ENCODE peak calls at places on chromosomes 4 and X, in nine cellular contexts. C is transverse colon, J is GM12878, D is neural progenitor cell, U is WTC11, E is adrenal gland, F is right lobe of liver, T is astrocyte of the spinal cord, X is endothelial cell. N is an unnamed sample.

GRCh38 chr4:140135529-140136021 is 18.4 kb downstream of the MAML3 start:
- DNase-seq in C (peak), J (no peak), D (no peak), U (no peak), E (peak), F (no peak), T (peak), X (no peak), N (no peak)

GRCh38 chr4:3369781-3370660 is 71.7 kb upstream of the HGFAC start:
- DNase-seq in C (no peak), J (no peak), D (peak), U (no peak), E (peak), F (no peak), T (peak), X (peak), N (no peak)

GRCh38 chr4:105838082-105838481 is 57.2 kb upstream of the NPNT start:
- DNase-seq in C (no peak), J (no peak), D (no peak), U (no peak), E (no peak), F (no peak), T (no peak), X (no peak), N (no peak)

GRCh38 chrX:9604111-9604907 is 139.5 kb downstream of the TBL1X start:
- DNase-seq in C (no peak), J (no peak), D (no peak), U (no peak), E (peak), F (peak), T (no peak), X (no peak), N (no peak)

GRCh38 chr4:24856586-24856985 is 56.3 kb downstream of the CCDC149 start:
- DNase-seq in C (no peak), J (peak), D (peak), U (no peak), E (no peak), F (no peak), T (peak), X (no peak), N (no peak)

GRCh38 chrX:76520273-76521054 is 93.0 kb downstream of the MAGEE1 start:
- DNase-seq in C (no peak), J (no peak), D (no peak), U (no peak), E (no peak), F (no peak), T (no peak), X (no peak), N (no peak)

GRCh38 chr4:28443786-28444412 is 1583.3 kb downstream of the STIM2 start:
- DNase-seq in C (no peak), J (no peak), D (no peak), U (peak), E (peak), F (no peak), T (no peak), X (no peak), N (no peak)

GRCh38 chr4:163193717-163194116 is 27.0 kb upstream of the NAF1 start:
- DNase-seq in C (no peak), J (no peak), D (no peak), U (no peak), E (no peak), F (no peak), T (no peak), X (no peak), N (no peak)

GRCh38 chr4:71355971-71356370 is 17.2 kb downstream of the SLC4A4 start:
- DNase-seq in C (no peak), J (no peak), D (no peak), U (no peak), E (no peak), F (no peak), T (no peak), X (no peak), N (no peak)

GRCh38 chr4:60589425-60589824 is 610.7 kb upstream of the ADGRL3 start:
- DNase-seq in C (no peak), J (no peak), D (no peak), U (no peak), E (no peak), F (no peak), T (no peak), X (no peak), N (no peak)

GRCh38 chr4:94722748-94723147 is 35.0 kb upstream of the BMPR1B start:
- DNase-seq in C (no peak), J (no peak), D (no peak), U (no peak), E (no peak), F (no peak), T (no peak), X (no peak), N (no peak)

GRCh38 chr4:26088433-26088928 is 174.5 kb downstream of the SMIM20 start:
- DNase-seq in C (no peak), J (peak), D (no peak), U (no peak), E (no peak), F (no peak), T (peak), X (no peak), N (no peak)

GRCh38 chr4:95180531-95181315 is 368.1 kb downstream of the UNC5C start:
- DNase-seq in C (no peak), J (no peak), D (peak), U (no peak), E (no peak), F (no peak), T (no peak), X (no peak), N (no peak)

GRCh38 chrX:13051529-13052172 is 7.2 kb upstream of the FAM9C start:
- DNase-seq in C (no peak), J (peak), D (no peak), U (no peak), E (peak), F (no peak), T (no peak), X (no peak), N (no peak)

GRCh38 chrX:155216940-155217450 is 735 bp downstream of the VBP1 start:
- DNase-seq in C (no peak), J (peak), D (peak), U (no peak), E (no peak), F (no peak), T (no peak), X (no peak), N (peak)

GRCh38 chrX:55582447-55582846 is 40.8 kb upstream of the FOXR2 start:
- DNase-seq in C (no peak), J (no peak), D (no peak), U (no peak), E (no peak), F (no peak), T (no peak), X (no peak), N (no peak)

GRCh38 chr4:170875868-170876267 is 786.1 kb upstream of the AADAT start:
- DNase-seq in C (no peak), J (no peak), D (peak), U (no peak), E (no peak), F (no peak), T (no peak), X (no peak), N (no peak)

GRCh38 chrX:66635360-66635759 is 3.5 kb downstream of the EDA2R start:
- DNase-seq in C (no peak), J (no peak), D (no peak), U (no peak), E (no peak), F (no peak), T (peak), X (no peak), N (no peak)

GRCh38 chr4:126071346-126072333 is 756.9 kb downstream of the FAT4 start:
- DNase-seq in C (no peak), J (no peak), D (no peak), U (no peak), E (no peak), F (peak), T (peak), X (no peak), N (no peak)

GRCh38 chr4:182238355-182238931 is 4.8 kb upstream of the TENM3 start:
- DNase-seq in C (no peak), J (no peak), D (peak), U (no peak), E (peak), F (no peak), T (peak), X (no peak), N (no peak)

GRCh38 chrX:49308604-49309269 is 5.3 kb downstream of the GAGE10 start:
- DNase-seq in C (no peak), J (no peak), D (no peak), U (no peak), E (no peak), F (no peak), T (peak), X (no peak), N (no peak)

GRCh38 chr4:170853422-170854021 is 763.8 kb upstream of the AADAT start:
- DNase-seq in C (peak), J (peak), D (peak), U (peak), E (peak), F (peak), T (peak), X (peak), N (peak)

GRCh38 chr4:127920521-127920920 is 39.8 kb downstream of the PLK4 start:
- DNase-seq in C (no peak), J (no peak), D (no peak), U (no peak), E (no peak), F (no peak), T (no peak), X (no peak), N (no peak)

GRCh38 chr4:182593864-182594263 is 323.3 kb downstream of the DCTD start:
- DNase-seq in C (no peak), J (no peak), D (no peak), U (no peak), E (no peak), F (no peak), T (peak), X (no peak), N (no peak)

GRCh38 chr4:124121511-124121934 is 591.0 kb downstream of the ANKRD50 start:
- DNase-seq in C (no peak), J (no peak), D (no peak), U (no peak), E (no peak), F (no peak), T (peak), X (no peak), N (no peak)

GRCh38 chrX:131577433-131577832 is 33.6 kb downstream of the OR13H1 start:
- DNase-seq in C (no peak), J (no peak), D (no peak), U (no peak), E (no peak), F (no peak), T (no peak), X (no peak), N (no peak)

GRCh38 chr4:24913099-24913445 is 230 bp upstream of the CCDC149 start:
- DNase-seq in C (no peak), J (no peak), D (no peak), U (no peak), E (no peak), F (no peak), T (no peak), X (no peak), N (no peak)

GRCh38 chr4:173174184-173175156 is 5.9 kb downstream of the GALNT7 start:
- DNase-seq in C (no peak), J (no peak), D (no peak), U (no peak), E (no peak), F (no peak), T (no peak), X (no peak), N (no peak)

GRCh38 chr4:185143596-185143969 is 517 bp downstream of the SLC25A4 start:
- DNase-seq in C (peak), J (no peak), D (no peak), U (no peak), E (peak), F (peak), T (peak), X (no peak), N (no peak)

GRCh38 chr4:98517444-98518021 is 140.9 kb downstream of the TSPAN5 start:
- DNase-seq in C (no peak), J (no peak), D (no peak), U (no peak), E (no peak), F (no peak), T (no peak), X (no peak), N (no peak)

GRCh38 chr4:148795156-148795864 is 353.1 kb upstream of the NR3C2 start:
- DNase-seq in C (no peak), J (no peak), D (peak), U (peak), E (no peak), F (no peak), T (peak), X (no peak), N (no peak)

GRCh38 chrX:154349979-154350378 is 24.5 kb downstream of the FLNA start:
- DNase-seq in C (no peak), J (no peak), D (no peak), U (no peak), E (no peak), F (peak), T (no peak), X (no peak), N (no peak)

GRCh38 chr4:151165205-151166000 is 66.0 kb downstream of the RPS3A start:
- DNase-seq in C (no peak), J (no peak), D (no peak), U (no peak), E (no peak), F (no peak), T (peak), X (no peak), N (no peak)

GRCh38 chrX:104419211-104419610 is 146.8 kb upstream of the IL1RAPL2 start:
- DNase-seq in C (no peak), J (no peak), D (no peak), U (no peak), E (no peak), F (no peak), T (peak), X (no peak), N (no peak)

GRCh38 chr4:123599920-123600394 is 203.4 kb downstream of the SPRY1 start:
- DNase-seq in C (peak), J (peak), D (peak), U (peak), E (peak), F (peak), T (peak), X (peak), N (peak)

GRCh38 chr4:132313852-132314251 is 835.2 kb upstream of the PCDH10 start:
- DNase-seq in C (no peak), J (no peak), D (no peak), U (no peak), E (no peak), F (no peak), T (no peak), X (no peak), N (no peak)

GRCh38 chr4:7904108-7904516 is 35.5 kb downstream of the AFAP1 start:
- DNase-seq in C (no peak), J (no peak), D (no peak), U (no peak), E (no peak), F (no peak), T (peak), X (no peak), N (no peak)

GRCh38 chr4:76982638-76983579 is 33.4 kb downstream of the SEPTIN11 start:
- DNase-seq in C (no peak), J (no peak), D (no peak), U (no peak), E (no peak), F (no peak), T (no peak), X (no peak), N (no peak)
- TF ChIP-seq CTCF in C (no peak), J (peak), D (no peak), U (no peak), E (no peak), F (peak), T (peak), X (peak), N (peak)

GRCh38 chr4:23001478-23001877 is 308.7 kb downstream of the GBA3 start:
- DNase-seq in C (no peak), J (no peak), D (no peak), U (no peak), E (no peak), F (no peak), T (no peak), X (no peak), N (no peak)

GRCh38 chr4:22997358-22998224 is 304.9 kb downstream of the GBA3 start:
- DNase-seq in C (no peak), J (no peak), D (no peak), U (no peak), E (no peak), F (no peak), T (no peak), X (no peak), N (no peak)

DNA sequence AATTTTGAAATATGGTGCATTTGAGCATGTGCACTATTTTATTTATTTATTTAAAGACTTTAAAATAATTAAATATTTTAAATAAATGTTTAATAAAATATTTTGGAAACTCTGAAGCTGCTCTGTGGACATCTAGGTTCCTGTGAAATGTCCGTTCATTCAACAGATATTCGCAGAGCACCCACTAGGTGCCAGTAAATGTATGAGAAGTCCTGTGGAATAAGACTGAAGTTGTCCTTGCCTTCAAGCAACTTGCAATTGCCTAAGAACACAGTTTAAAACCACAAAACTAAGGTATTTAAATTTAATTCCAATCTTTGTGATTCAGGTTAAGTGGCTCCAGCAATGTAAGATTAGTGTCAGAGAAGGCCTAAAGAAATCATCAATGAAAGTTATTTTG is 306.7 kb downstream of the GBA3 start:
- DNase-seq in C (no peak), J (no peak), D (no peak), U (peak), E (no peak), F (no peak), T (peak), X (no peak), N (no peak)
- TF ChIP-seq CTCF in C (no peak), J (no peak), D (peak), U (no peak), E (no peak), F (no peak), T (peak), X (no peak), N (no peak)

GRCh38 chr4:5710065-5710961 is 688 bp upstream of the EVC start:
- DNase-seq in C (no peak), J (no peak), D (peak), U (no peak), E (peak), F (no peak), T (peak), X (peak), N (no peak)
- TF ChIP-seq CTCF in C (no peak), J (peak), D (peak), U (no peak), E (no peak), F (no peak), T (peak), X (peak), N (no peak)

GRCh38 chrX:46324166-46324565 is 221.1 kb downstream of the ZNF674 start:
- DNase-seq in C (no peak), J (no peak), D (no peak), U (no peak), E (no peak), F (no peak), T (no peak), X (no peak), N (no peak)
- TF ChIP-seq CTCF in C (no peak), J (no peak), D (no peak), U (no peak), E (no peak), F (no peak), T (no peak), X (no peak), N (no peak)